ENCODE peak calls at places on chromosomes 6 and 20, in ten cellular contexts. One of them, this sample, is unnamed.

GRCh38 chr6:29552512-29553051 is 7.0 kb downstream of the UBD start:
- DNase-seq in caudate nucleus: no peak
- DNase-seq in nucleus accumbens: no peak
- DNase-seq in SHP77: no peak
- DNase-seq in HT1080: peak; percentile 16
- DNase-seq in PC-9: no peak
- DNase-seq in sciatic nerve: no peak
- DNase-seq in NCI-H1105: no peak
- DNase-seq in OCI-LY7: peak; percentile 40
- DNase-seq in HTR-8/SVneo: peak; percentile 29
- DNase-seq in this sample: peak; percentile 37

GRCh38 chr20:62797671-62798532 is 1.6 kb downstream of the MRGBP start:
- DNase-seq in PC-9: no peak
- DNase-seq in HTR-8/SVneo: no peak
- DNase-seq in nucleus accumbens: no peak
- DNase-seq in sciatic nerve: no peak
- DNase-seq in NCI-H1105: no peak
- DNase-seq in SHP77: no peak
- DNase-seq in caudate nucleus: no peak
- DNase-seq in OCI-LY7: no peak
- DNase-seq in HT1080: no peak
- DNase-seq in this sample: no peak

GRCh38 chr6:18148304-18149025 is 6.4 kb downstream of the TPMT start:
- DNase-seq in NCI-H1105: no peak
- DNase-seq in HT1080: peak; percentile 91
- DNase-seq in sciatic nerve: no peak
- DNase-seq in OCI-LY7: no peak
- DNase-seq in SHP77: no peak
- DNase-seq in HTR-8/SVneo: peak; percentile 67
- DNase-seq in caudate nucleus: no peak
- DNase-seq in nucleus accumbens: no peak
- DNase-seq in PC-9: peak; percentile 56
- DNase-seq in this sample: no peak

GRCh38 chr6:162846723-162847122 is 118.9 kb downstream of the PACRG start:
- DNase-seq in nucleus accumbens: no peak
- DNase-seq in PC-9: no peak
- DNase-seq in OCI-LY7: no peak
- DNase-seq in HTR-8/SVneo: no peak
- DNase-seq in sciatic nerve: no peak
- DNase-seq in SHP77: no peak
- DNase-seq in HT1080: no peak
- DNase-seq in NCI-H1105: no peak
- DNase-seq in caudate nucleus: no peak
- DNase-seq in this sample: no peak

GRCh38 chr6:97085772-97086171 is 161.2 kb downstream of the KLHL32 start:
- DNase-seq in caudate nucleus: no peak
- DNase-seq in NCI-H1105: no peak
- DNase-seq in HT1080: peak; percentile 45
- DNase-seq in SHP77: no peak
- DNase-seq in sciatic nerve: no peak
- DNase-seq in HTR-8/SVneo: no peak
- DNase-seq in OCI-LY7: no peak
- DNase-seq in PC-9: no peak
- DNase-seq in nucleus accumbens: no peak
- DNase-seq in this sample: no peak

GRCh38 chr6:63817492-63818050 is 182.0 kb downstream of the PHF3 start:
- DNase-seq in OCI-LY7: no peak
- DNase-seq in HT1080: no peak
- DNase-seq in HTR-8/SVneo: no peak
- DNase-seq in NCI-H1105: no peak
- DNase-seq in PC-9: no peak
- DNase-seq in sciatic nerve: no peak
- DNase-seq in SHP77: no peak
- DNase-seq in nucleus accumbens: no peak
- DNase-seq in caudate nucleus: no peak
- DNase-seq in this sample: no peak

GRCh38 chr6:115838763-115839401 is 221.8 kb downstream of the FRK start:
- DNase-seq in HT1080: peak; percentile 44
- DNase-seq in OCI-LY7: peak; percentile 9
- DNase-seq in NCI-H1105: peak; percentile 1
- DNase-seq in SHP77: peak; percentile 18
- DNase-seq in nucleus accumbens: no peak
- DNase-seq in sciatic nerve: no peak
- DNase-seq in PC-9: peak; percentile 44
- DNase-seq in caudate nucleus: no peak
- DNase-seq in HTR-8/SVneo: peak; percentile 10
- DNase-seq in this sample: peak; percentile 7

GRCh38 chr6:24991748-24992467 is 56.1 kb upstream of the RIPOR2 start:
- DNase-seq in NCI-H1105: peak; percentile 59
- DNase-seq in HT1080: no peak
- DNase-seq in sciatic nerve: no peak
- DNase-seq in HTR-8/SVneo: peak; percentile 51
- DNase-seq in PC-9: no peak
- DNase-seq in OCI-LY7: peak; percentile 91
- DNase-seq in SHP77: peak; percentile 64
- DNase-seq in nucleus accumbens: no peak
- DNase-seq in caudate nucleus: no peak
- DNase-seq in this sample: no peak

GRCh38 chr6:73169111-73169510 is 56.2 kb downstream of the KHDC1L start:
- DNase-seq in HT1080: no peak
- DNase-seq in SHP77: no peak
- DNase-seq in HTR-8/SVneo: no peak
- DNase-seq in nucleus accumbens: no peak
- DNase-seq in NCI-H1105: no peak
- DNase-seq in sciatic nerve: no peak
- DNase-seq in PC-9: no peak
- DNase-seq in OCI-LY7: no peak
- DNase-seq in caudate nucleus: no peak
- DNase-seq in this sample: no peak

GRCh38 chr20:10115021-10115420 is 80.2 kb downstream of the ANKEF1 start:
- DNase-seq in HTR-8/SVneo: no peak
- DNase-seq in caudate nucleus: no peak
- DNase-seq in SHP77: no peak
- DNase-seq in NCI-H1105: no peak
- DNase-seq in nucleus accumbens: no peak
- DNase-seq in PC-9: no peak
- DNase-seq in HT1080: peak; percentile 89
- DNase-seq in sciatic nerve: no peak
- DNase-seq in OCI-LY7: no peak
- DNase-seq in this sample: no peak

GRCh38 chr6:34272022-34272926 is 23.5 kb upstream of the SMIM29 start:
- DNase-seq in PC-9: no peak
- DNase-seq in NCI-H1105: no peak
- DNase-seq in caudate nucleus: no peak
- DNase-seq in OCI-LY7: no peak
- DNase-seq in SHP77: no peak
- DNase-seq in nucleus accumbens: no peak
- DNase-seq in HT1080: no peak
- DNase-seq in sciatic nerve: no peak
- DNase-seq in HTR-8/SVneo: no peak
- DNase-seq in this sample: no peak

GRCh38 chr6:44254201-44254956 is 2.9 kb downstream of the SLC35B2 start:
- DNase-seq in caudate nucleus: no peak
- DNase-seq in NCI-H1105: no peak
- DNase-seq in sciatic nerve: no peak
- DNase-seq in nucleus accumbens: no peak
- DNase-seq in SHP77: no peak
- DNase-seq in PC-9: peak; percentile 43
- DNase-seq in HTR-8/SVneo: no peak
- DNase-seq in OCI-LY7: no peak
- DNase-seq in HT1080: peak; percentile 48
- DNase-seq in this sample: no peak

GRCh38 chr20:31860431-31861345 is 9.6 kb downstream of the DUSP15 start:
- DNase-seq in sciatic nerve: peak; percentile 66
- DNase-seq in caudate nucleus: no peak
- DNase-seq in HT1080: no peak
- DNase-seq in OCI-LY7: peak; percentile 55
- DNase-seq in NCI-H1105: peak; percentile 40
- DNase-seq in SHP77: peak; percentile 13
- DNase-seq in HTR-8/SVneo: no peak
- DNase-seq in nucleus accumbens: no peak
- DNase-seq in PC-9: peak; percentile 29
- DNase-seq in this sample: no peak

GRCh38 chr6:107066697-107067659 is 39.0 kb downstream of the MTRES1 start:
- DNase-seq in SHP77: no peak
- DNase-seq in nucleus accumbens: no peak
- DNase-seq in PC-9: no peak
- DNase-seq in NCI-H1105: no peak
- DNase-seq in OCI-LY7: no peak
- DNase-seq in HTR-8/SVneo: no peak
- DNase-seq in sciatic nerve: no peak
- DNase-seq in HT1080: no peak
- DNase-seq in caudate nucleus: no peak
- DNase-seq in this sample: no peak

GRCh38 chr6:107971181-107971580 is 13.2 kb upstream of the SEC63 start:
- DNase-seq in SHP77: no peak
- DNase-seq in HTR-8/SVneo: no peak
- DNase-seq in caudate nucleus: no peak
- DNase-seq in nucleus accumbens: no peak
- DNase-seq in PC-9: no peak
- DNase-seq in OCI-LY7: no peak
- DNase-seq in sciatic nerve: no peak
- DNase-seq in NCI-H1105: no peak
- DNase-seq in HT1080: no peak
- DNase-seq in this sample: no peak

GRCh38 chr6:141401168-141401567 is 731.6 kb upstream of the GJE1 start:
- DNase-seq in SHP77: no peak
- DNase-seq in HTR-8/SVneo: no peak
- DNase-seq in sciatic nerve: no peak
- DNase-seq in NCI-H1105: no peak
- DNase-seq in PC-9: no peak
- DNase-seq in HT1080: no peak
- DNase-seq in caudate nucleus: no peak
- DNase-seq in nucleus accumbens: no peak
- DNase-seq in OCI-LY7: no peak
- DNase-seq in this sample: no peak

GRCh38 chr20:24745206-24745605 is 203.9 kb upstream of the CST7 start:
- DNase-seq in sciatic nerve: peak; percentile 5
- DNase-seq in NCI-H1105: no peak
- DNase-seq in PC-9: no peak
- DNase-seq in nucleus accumbens: no peak
- DNase-seq in caudate nucleus: no peak
- DNase-seq in OCI-LY7: no peak
- DNase-seq in HT1080: no peak
- DNase-seq in HTR-8/SVneo: no peak
- DNase-seq in SHP77: no peak
- DNase-seq in this sample: no peak

GRCh38 chr6:134092449-134092848 is 40.0 kb upstream of the SLC2A12 start:
- DNase-seq in sciatic nerve: no peak
- DNase-seq in SHP77: no peak
- DNase-seq in OCI-LY7: no peak
- DNase-seq in nucleus accumbens: no peak
- DNase-seq in HTR-8/SVneo: no peak
- DNase-seq in HT1080: no peak
- DNase-seq in NCI-H1105: no peak
- DNase-seq in caudate nucleus: no peak
- DNase-seq in PC-9: no peak
- DNase-seq in this sample: no peak

GRCh38 chr6:4506806-4507205 is 269.4 kb upstream of the CDYL start:
- DNase-seq in HTR-8/SVneo: no peak
- DNase-seq in NCI-H1105: no peak
- DNase-seq in OCI-LY7: no peak
- DNase-seq in caudate nucleus: no peak
- DNase-seq in PC-9: no peak
- DNase-seq in SHP77: no peak
- DNase-seq in nucleus accumbens: no peak
- DNase-seq in HT1080: no peak
- DNase-seq in sciatic nerve: no peak
- DNase-seq in this sample: no peak

GRCh38 chr6:64838726-64839125 is 868.3 kb downstream of the EYS start:
- DNase-seq in nucleus accumbens: no peak
- DNase-seq in PC-9: no peak
- DNase-seq in HT1080: no peak
- DNase-seq in SHP77: no peak
- DNase-seq in sciatic nerve: no peak
- DNase-seq in NCI-H1105: no peak
- DNase-seq in OCI-LY7: no peak
- DNase-seq in HTR-8/SVneo: no peak
- DNase-seq in caudate nucleus: no peak
- DNase-seq in this sample: no peak

GRCh38 chr20:21705466-21706344 is at the start of gene PAX1:
- DNase-seq in NCI-H1105: peak; percentile 38
- DNase-seq in sciatic nerve: no peak
- DNase-seq in OCI-LY7: no peak
- DNase-seq in HTR-8/SVneo: no peak
- DNase-seq in nucleus accumbens: no peak
- DNase-seq in HT1080: no peak
- DNase-seq in SHP77: no peak
- DNase-seq in caudate nucleus: no peak
- DNase-seq in PC-9: no peak
- DNase-seq in this sample: no peak

GRCh38 chr20:17833036-17833674 is 133.4 kb downstream of the BANF2 start:
- DNase-seq in SHP77: no peak
- DNase-seq in PC-9: no peak
- DNase-seq in OCI-LY7: no peak
- DNase-seq in caudate nucleus: no peak
- DNase-seq in HT1080: peak; percentile 77
- DNase-seq in nucleus accumbens: no peak
- DNase-seq in HTR-8/SVneo: no peak
- DNase-seq in NCI-H1105: no peak
- DNase-seq in sciatic nerve: no peak
- DNase-seq in this sample: no peak

GRCh38 chr6:32607263-32607987 is 17.8 kb upstream of the HLA-DRB1 start:
- DNase-seq in HTR-8/SVneo: no peak
- DNase-seq in caudate nucleus: no peak
- DNase-seq in sciatic nerve: no peak
- DNase-seq in NCI-H1105: no peak
- DNase-seq in OCI-LY7: no peak
- DNase-seq in nucleus accumbens: no peak
- DNase-seq in PC-9: no peak
- DNase-seq in SHP77: no peak
- DNase-seq in HT1080: no peak
- DNase-seq in this sample: no peak

GRCh38 chr20:10857362-10858070 is 183.7 kb upstream of the JAG1 start:
- DNase-seq in OCI-LY7: no peak
- DNase-seq in NCI-H1105: no peak
- DNase-seq in HTR-8/SVneo: no peak
- DNase-seq in caudate nucleus: no peak
- DNase-seq in nucleus accumbens: no peak
- DNase-seq in PC-9: no peak
- DNase-seq in sciatic nerve: peak; percentile 63
- DNase-seq in SHP77: no peak
- DNase-seq in HT1080: peak; percentile 80
- DNase-seq in this sample: no peak

GRCh38 chr6:170031096-170031471 is 259.8 kb downstream of the DLL1 start:
- DNase-seq in NCI-H1105: peak; percentile 36
- DNase-seq in PC-9: no peak
- DNase-seq in HTR-8/SVneo: no peak
- DNase-seq in SHP77: peak; percentile 18
- DNase-seq in OCI-LY7: no peak
- DNase-seq in sciatic nerve: peak; percentile 26
- DNase-seq in HT1080: no peak
- DNase-seq in nucleus accumbens: no peak
- DNase-seq in caudate nucleus: no peak
- DNase-seq in this sample: no peak

GRCh38 chr6:110520188-110520956 is 44.0 kb upstream of the SLC22A16 start:
- DNase-seq in SHP77: no peak
- DNase-seq in OCI-LY7: no peak
- DNase-seq in HT1080: no peak
- DNase-seq in nucleus accumbens: no peak
- DNase-seq in PC-9: no peak
- DNase-seq in NCI-H1105: no peak
- DNase-seq in sciatic nerve: no peak
- DNase-seq in caudate nucleus: no peak
- DNase-seq in HTR-8/SVneo: no peak
- DNase-seq in this sample: no peak

GRCh38 chr6:145051661-145052060 is 683.7 kb downstream of the EPM2A start:
- DNase-seq in SHP77: no peak
- DNase-seq in PC-9: no peak
- DNase-seq in sciatic nerve: no peak
- DNase-seq in NCI-H1105: no peak
- DNase-seq in OCI-LY7: no peak
- DNase-seq in caudate nucleus: no peak
- DNase-seq in HT1080: no peak
- DNase-seq in nucleus accumbens: no peak
- DNase-seq in HTR-8/SVneo: no peak
- DNase-seq in this sample: no peak

GRCh38 chr6:56241106-56241812 is 6.1 kb downstream of the COL21A1 start:
- DNase-seq in SHP77: peak; percentile 29
- DNase-seq in HTR-8/SVneo: no peak
- DNase-seq in caudate nucleus: no peak
- DNase-seq in sciatic nerve: no peak
- DNase-seq in PC-9: no peak
- DNase-seq in NCI-H1105: peak; percentile 88
- DNase-seq in nucleus accumbens: no peak
- DNase-seq in OCI-LY7: no peak
- DNase-seq in HT1080: no peak
- DNase-seq in this sample: no peak